ENCODE peak calls at places on chromosomes 4 and X, in nine cellular contexts. G is WERI-Rb-1, Z is GM12865, U is transverse colon, X is suprapubic skin, A is tibial artery, P is AG04450, F is tibial nerve, E is prostate gland. H is an unnamed sample.

GRCh38 chrX:104211187-104211586 is 43.5 kb downstream of the ESX1 start:
- DNase-seq in E (no peak), X (no peak), U (no peak), Z (no peak), G (no peak), F (no peak), A (no peak), P (no peak), H (no peak)

GRCh38 chr4:7238300-7238960 is 46.1 kb downstream of the SORCS2 start:
- DNase-seq in E (no peak), G (peak), A (no peak), Z (no peak), U (no peak), P (no peak), X (no peak), F (no peak), H (no peak)

GRCh38 chrX:74383611-74384010 is 37.7 kb upstream of the SLC16A2 start:
- DNase-seq in E (peak), G (peak), P (no peak), X (no peak), U (peak), Z (peak), A (no peak), F (no peak), H (peak)

GRCh38 chr4:80017125-80017854 is 55.7 kb downstream of the ANTXR2 start:
- DNase-seq in A (no peak), E (no peak), U (no peak), P (peak), Z (peak), X (no peak), G (no peak), F (no peak), H (no peak)

GRCh38 chr4:30770049-30770549 is 49.9 kb downstream of the PCDH7 start:
- DNase-seq in G (no peak), P (no peak), X (no peak), Z (no peak), U (no peak), F (no peak), E (no peak), A (no peak), H (no peak)

GRCh38 chr4:55491486-55491885 is 55.2 kb downstream of the CLOCK start:
- DNase-seq in X (no peak), F (no peak), G (no peak), U (no peak), Z (no peak), P (no peak), E (no peak), A (no peak), H (no peak)

GRCh38 chr4:26207631-26208030 is 113.2 kb upstream of the RBPJ start:
- DNase-seq in G (no peak), F (no peak), X (no peak), E (no peak), A (no peak), U (no peak), P (no peak), Z (no peak), H (no peak)

GRCh38 chr4:138062929-138063328 is 179.2 kb downstream of the SLC7A11 start:
- DNase-seq in F (no peak), G (no peak), E (no peak), X (no peak), Z (no peak), U (no peak), P (peak), A (no peak), H (no peak)

GRCh38 chr4:119682080-119682479 is 53.5 kb upstream of the PDE5A start:
- DNase-seq in F (no peak), X (no peak), Z (no peak), A (no peak), P (no peak), U (no peak), E (no peak), G (no peak), H (no peak)

GRCh38 chr4:56637154-56637553 is 43.9 kb downstream of the HOPX start:
- DNase-seq in G (no peak), P (no peak), A (no peak), E (peak), F (no peak), Z (no peak), X (no peak), U (no peak), H (no peak)

GRCh38 chr4:5120468-5120867 is 69.2 kb downstream of the STK32B start:
- DNase-seq in U (no peak), P (no peak), Z (no peak), X (no peak), E (no peak), F (no peak), A (no peak), G (no peak), H (no peak)

GRCh38 chrX:40158036-40158706 is 60.4 kb upstream of the BCOR start:
- DNase-seq in F (no peak), Z (no peak), A (no peak), X (peak), E (no peak), G (peak), U (no peak), P (no peak), H (no peak)

GRCh38 chr4:1766336-1767057 is 26.6 kb upstream of the FGFR3 start:
- DNase-seq in X (no peak), F (no peak), A (no peak), U (no peak), G (peak), E (no peak), Z (no peak), P (no peak), H (peak)

GRCh38 chr4:38088321-38088720 is 128.1 kb downstream of the PTTG2 start:
- DNase-seq in A (no peak), Z (no peak), E (no peak), P (no peak), G (no peak), U (no peak), F (no peak), X (no peak), H (no peak)

GRCh38 chr4:40403079-40403478 is 67.9 kb downstream of the CHRNA9 start:
- DNase-seq in X (no peak), E (no peak), F (no peak), Z (no peak), A (no peak), U (no peak), G (no peak), P (no peak), H (no peak)

GRCh38 chr4:77669911-77670590 is 64.4 kb downstream of the CXCL13 start:
- DNase-seq in G (no peak), P (no peak), A (no peak), E (peak), Z (no peak), F (no peak), U (no peak), X (no peak), H (no peak)

GRCh38 chr4:6458528-6458927 is 13.9 kb downstream of the PPP2R2C start:
- DNase-seq in E (no peak), U (no peak), P (no peak), X (peak), Z (no peak), G (no peak), A (peak), F (no peak), H (no peak)

GRCh38 chrX:119880552-119881437 is 9.2 kb downstream of the NDUFA1 start:
- DNase-seq in F (no peak), U (peak), G (peak), X (no peak), P (no peak), A (no peak), Z (peak), E (peak), H (peak)

GRCh38 chr4:12787261-12787660 is 696.9 kb downstream of the RAB28 start:
- DNase-seq in F (no peak), E (no peak), A (no peak), Z (no peak), P (no peak), U (no peak), G (no peak), X (no peak), H (no peak)

GRCh38 chr4:72468904-72469502 is 100.0 kb downstream of the ADAMTS3 start:
- DNase-seq in X (no peak), A (no peak), U (no peak), Z (peak), E (no peak), F (no peak), G (no peak), P (no peak), H (no peak)

GRCh38 chr4:151658959-151659593 is 101.7 kb downstream of the GATB start:
- DNase-seq in A (no peak), U (no peak), G (no peak), Z (no peak), P (no peak), X (no peak), F (no peak), E (no peak), H (no peak)

GRCh38 chr4:27787195-27787594 is 926.6 kb downstream of the STIM2 start:
- DNase-seq in X (no peak), A (no peak), Z (no peak), E (no peak), P (no peak), F (no peak), G (no peak), U (no peak), H (no peak)

GRCh38 chr4:154126276-154126675 is 337.4 kb upstream of the SFRP2 start:
- DNase-seq in F (no peak), Z (no peak), U (no peak), X (no peak), A (no peak), P (no peak), E (no peak), G (no peak), H (no peak)

GRCh38 chr4:577499-578450 is 1.7 kb upstream of the TMEM271 start:
- DNase-seq in A (no peak), P (no peak), E (no peak), F (no peak), X (no peak), Z (no peak), U (no peak), G (no peak), H (no peak)

GRCh38 chr4:120155287-120155686 is 88.6 kb upstream of the MAD2L1 start:
- DNase-seq in Z (no peak), P (no peak), U (no peak), X (no peak), F (no peak), A (no peak), E (no peak), G (no peak), H (no peak)

GRCh38 chr4:1583859-1584258 is 100.3 kb downstream of the FAM53A start:
- DNase-seq in A (no peak), P (no peak), E (no peak), G (no peak), U (no peak), F (no peak), X (no peak), Z (no peak), H (no peak)

GRCh38 chr4:31234494-31234893 is 514.3 kb downstream of the PCDH7 start:
- DNase-seq in F (no peak), A (no peak), G (peak), U (no peak), P (no peak), Z (peak), E (no peak), X (no peak), H (no peak)

GRCh38 chr4:52863324-52863723 is 1.2 kb downstream of the RASL11B start:
- DNase-seq in X (no peak), U (no peak), F (no peak), E (no peak), A (no peak), P (no peak), G (no peak), Z (no peak), H (no peak)
- H3K4me3 ChIP-seq in X (no peak), U (no peak), F (no peak), E (no peak), A (peak), P (peak), G (no peak), Z (no peak), H (peak)

GRCh38 chr4:140721088-140721421 is 35.1 kb downstream of the TBC1D9 start:
- DNase-seq in P (no peak), G (no peak), A (no peak), X (no peak), E (no peak), U (no peak), Z (peak), F (no peak), H (no peak)
- H3K4me3 ChIP-seq in P (no peak), G (no peak), A (no peak), X (peak), E (no peak), U (no peak), Z (peak), F (peak), H (no peak)

GRCh38 chr4:185211641-185212040 is 2.2 kb downstream of the SNX25 start:
- DNase-seq in P (no peak), U (no peak), X (no peak), G (no peak), A (no peak), Z (no peak), E (no peak), F (no peak), H (no peak)
- H3K4me3 ChIP-seq in P (peak), U (no peak), X (peak), G (no peak), A (no peak), Z (peak), E (no peak), F (no peak), H (peak)

GRCh38 chr4:183962413-183962812 is 57.3 kb downstream of the STOX2 start:
- DNase-seq in P (no peak), X (no peak), Z (no peak), E (no peak), A (no peak), U (no peak), F (no peak), G (no peak), H (no peak)
- H3K4me3 ChIP-seq in P (no peak), X (no peak), Z (no peak), E (no peak), A (no peak), U (no peak), F (no peak), G (no peak), H (no peak)